ENCODE peak calls at places on chromosomes 5 and 9, in four cellular contexts. S is dorsolateral prefrontal cortex, A is upper lobe of right lung, C is left ventricle myocardium inferior. O is an unnamed sample.

GRCh38 chr5:158431369-158432029 is 572.6 kb upstream of the CLINT1 start:
- DNase-seq in C (no peak), S (no peak), A (no peak), O (no peak)

GRCh38 chr5:55816342-55816741 is 34.8 kb upstream of the IL31RA start:
- DNase-seq in A (no peak), S (no peak), C (no peak), O (no peak)

GRCh38 chr5:153147891-153148623 is 342.4 kb upstream of the GRIA1 start:
- DNase-seq in S (no peak), C (no peak), A (no peak), O (peak)

GRCh38 chr5:177469061-177469628 is 4.3 kb downstream of the DBN1 start:
- DNase-seq in A (no peak), S (peak), C (peak), O (no peak)

GRCh38 chr5:136809382-136809781 is 444.0 kb upstream of the TRPC7 start:
- DNase-seq in S (no peak), C (no peak), A (no peak), O (no peak)

GRCh38 chr9:130500340-130500771 is 55.6 kb downstream of the ASS1 start:
- DNase-seq in C (no peak), A (no peak), S (peak), O (no peak)

GRCh38 chr9:133682961-133683493 is 46.9 kb downstream of the DBH start:
- DNase-seq in C (peak), S (no peak), A (no peak), O (no peak)

GRCh38 chr5:2373631-2374030 is 377.8 kb downstream of the IRX2 start:
- DNase-seq in S (no peak), A (no peak), C (no peak), O (no peak)

GRCh38 chr5:24918676-24919075 is 273.9 kb upstream of the CDH10 start:
- DNase-seq in S (no peak), A (no peak), C (no peak), O (no peak)

GRCh38 chr5:168592014-168592368 is 12.8 kb upstream of the PANK3 start:
- DNase-seq in C (no peak), A (peak), S (no peak), O (no peak)

GRCh38 chr9:101536938-101537337 is 3.3 kb downstream of the RNF20 start:
- DNase-seq in A (no peak), C (no peak), S (no peak), O (peak)

GRCh38 chr5:139665626-139666025 is 17.5 kb downstream of the CXXC5 start:
- DNase-seq in C (no peak), S (no peak), A (peak), O (no peak)

GRCh38 chr5:34998058-34998789 is 49.5 kb downstream of the AGXT2 start:
- DNase-seq in C (no peak), S (peak), A (no peak), O (no peak)

GRCh38 chr5:91787718-91788117 is 404.6 kb upstream of the ARRDC3 start:
- DNase-seq in S (no peak), A (no peak), C (no peak), O (no peak)

GRCh38 chr9:89481161-89481915 is 16.6 kb downstream of the SEMA4D start:
- DNase-seq in C (no peak), S (no peak), A (peak), O (no peak)

GRCh38 chr5:174608631-174609097 is 115.7 kb upstream of the MSX2 start:
- DNase-seq in C (peak), A (peak), S (peak), O (no peak)

GRCh38 chr9:16661816-16662215 is 208.7 kb downstream of the BNC2 start:
- DNase-seq in C (no peak), A (no peak), S (no peak), O (no peak)

GRCh38 chr9:137316012-137316981 is 14.2 kb upstream of the NRARP start:
- DNase-seq in S (no peak), C (peak), A (peak), O (peak)

GRCh38 chr5:135800656-135801055 is 33.8 kb upstream of the SLC25A48 start:
- DNase-seq in S (no peak), C (no peak), A (no peak), O (no peak)

GRCh38 chr5:125412051-125412560 is 665.7 kb upstream of the ZNF608 start:
- DNase-seq in A (no peak), C (no peak), S (no peak), O (no peak)

GRCh38 chr5:155850411-155850810 is 476.6 kb upstream of the SGCD start:
- DNase-seq in A (no peak), S (no peak), C (no peak), O (no peak)

GRCh38 chr9:26955222-26955903 is 849 bp upstream of the IFT74 start:
- DNase-seq in S (no peak), C (no peak), A (no peak), O (no peak)

GRCh38 chr5:16913187-16913839 is 22.8 kb downstream of the MYO10 start:
- DNase-seq in C (no peak), S (no peak), A (no peak), O (no peak)

GRCh38 chr5:90590-91547 is 1.1 kb upstream of the PLEKHG4B start:
- DNase-seq in A (no peak), C (no peak), S (no peak), O (no peak)

GRCh38 chr5:95611396-95611795 is 8.5 kb upstream of the GPR150 start:
- DNase-seq in C (no peak), S (no peak), A (no peak), O (no peak)

GRCh38 chr5:35856186-35857003 is at the start of gene IL7R:
- DNase-seq in C (no peak), S (no peak), A (no peak), O (no peak)

GRCh38 chr5:119275873-119276214 is 80.0 kb upstream of the TNFAIP8 start:
- DNase-seq in A (no peak), C (no peak), S (no peak), O (no peak)

GRCh38 chr9:130937146-130938076 is 1.6 kb downstream of the FIBCD1 start:
- DNase-seq in S (no peak), A (no peak), C (no peak), O (no peak)

GRCh38 chr9:27519466-27520465 is 4.3 kb upstream of the IFNK start:
- DNase-seq in S (no peak), A (no peak), C (no peak), O (no peak)

GRCh38 chr9:134463293-134463692 is 137.0 kb downstream of the RXRA start:
- DNase-seq in S (no peak), C (no peak), A (no peak), O (no peak)

GRCh38 chr9:73216016-73216415 is 64.4 kb downstream of the ANXA1 start:
- DNase-seq in A (no peak), S (no peak), C (no peak), O (no peak)

GRCh38 chr5:136123236-136123768 is 9.3 kb upstream of the SMAD5 start:
- DNase-seq in S (no peak), A (no peak), C (no peak), O (no peak)

GRCh38 chr9:32500768-32501167 is 25.2 kb downstream of the RIGI start:
- DNase-seq in C (no peak), A (no peak), S (no peak), O (no peak)

GRCh38 chr5:38540348-38540747 is 16.1 kb downstream of the LIFR start:
- DNase-seq in C (peak), S (peak), A (peak), O (no peak)

GRCh38 chr9:123044556-123044955 is 11.1 kb downstream of the GPR21 start:
- DNase-seq in A (no peak), S (no peak), C (no peak), O (no peak)

GRCh38 chr5:31122998-31123950 is 70.2 kb upstream of the CDH6 start:
- DNase-seq in A (no peak), C (no peak), S (no peak), O (no peak)

GRCh38 chr5:149162401-149163084 is 21.2 kb downstream of the ABLIM3 start:
- DNase-seq in S (no peak), A (no peak), C (no peak), O (no peak)

GRCh38 chr5:112420111-112420864 is 1.2 kb upstream of the EPB41L4A start:
- DNase-seq in C (peak), A (peak), S (peak), O (peak)

GRCh38 chr9:38680827-38681226 is 39.1 kb downstream of the FAM240B start:
- DNase-seq in C (no peak), A (no peak), S (no peak), O (no peak)

DNA sequence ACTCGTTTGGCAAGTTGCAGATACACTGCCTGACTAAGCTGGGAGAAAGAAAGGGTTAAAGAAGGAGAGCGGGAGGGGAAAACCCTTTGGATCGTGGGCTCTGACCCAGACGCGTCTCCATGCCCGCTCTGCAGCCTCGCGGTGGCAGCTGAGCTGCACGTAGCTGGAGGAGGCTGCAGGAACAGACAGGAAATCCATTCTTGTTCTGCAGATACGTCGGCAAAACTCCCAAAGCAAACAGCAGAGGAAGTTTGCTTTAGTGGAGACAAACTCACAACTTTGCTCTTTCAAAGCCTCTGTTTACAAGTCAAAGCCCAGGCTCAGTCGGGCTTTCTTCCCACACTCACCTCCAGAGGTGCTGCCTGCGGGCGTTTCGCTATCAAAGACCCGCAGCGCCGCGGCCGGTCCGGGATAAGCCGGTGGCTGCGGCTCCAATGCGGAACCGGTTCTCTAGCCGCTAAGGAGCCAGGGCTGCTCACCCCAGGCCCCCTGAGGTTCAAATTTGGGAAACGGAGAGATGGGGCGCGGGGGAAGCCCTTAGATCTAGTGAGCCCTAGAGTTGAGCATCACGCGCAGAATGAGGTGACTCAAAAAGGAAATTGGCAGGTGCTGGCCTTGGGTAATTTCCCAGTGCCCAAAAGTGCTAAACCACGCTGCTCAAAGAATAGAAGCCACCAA is 60.7 kb downstream of the MAT2B start:
- DNase-seq in A (peak), S (no peak), C (no peak), O (peak)
- TF ChIP-seq CTCF in A (no peak), S (no peak), C (no peak), O (peak)

DNA sequence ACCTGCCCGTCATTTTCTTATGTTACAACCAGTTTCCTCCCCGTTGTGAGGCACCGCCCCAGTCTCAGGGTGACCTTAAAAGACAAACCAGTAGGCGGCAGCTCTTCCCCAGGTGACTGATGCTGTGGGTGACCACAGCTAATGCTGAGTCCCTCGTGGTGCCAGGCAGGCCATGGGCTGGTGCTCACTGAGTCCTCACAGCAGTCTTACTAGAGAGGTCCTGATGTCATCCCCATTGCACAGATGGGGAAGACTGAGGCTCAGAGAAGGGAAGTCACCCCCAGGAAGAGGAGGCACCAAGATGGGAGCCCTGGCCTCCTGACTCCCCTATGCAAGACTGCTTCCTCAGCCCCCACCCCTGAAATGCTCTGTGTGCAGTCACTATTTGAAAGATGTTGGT is 978 bp downstream of the CFAP157 start:
- DNase-seq in A (no peak), S (no peak), C (no peak), O (no peak)
- TF ChIP-seq CTCF in A (no peak), S (no peak), C (no peak), O (no peak)

GRCh38 chr9:87642330-87643110 is 83.4 kb upstream of the CTSL start:
- DNase-seq in C (no peak), S (no peak), A (no peak), O (no peak)
- TF ChIP-seq CTCF in C (no peak), S (no peak), A (no peak), O (no peak)

DNA sequence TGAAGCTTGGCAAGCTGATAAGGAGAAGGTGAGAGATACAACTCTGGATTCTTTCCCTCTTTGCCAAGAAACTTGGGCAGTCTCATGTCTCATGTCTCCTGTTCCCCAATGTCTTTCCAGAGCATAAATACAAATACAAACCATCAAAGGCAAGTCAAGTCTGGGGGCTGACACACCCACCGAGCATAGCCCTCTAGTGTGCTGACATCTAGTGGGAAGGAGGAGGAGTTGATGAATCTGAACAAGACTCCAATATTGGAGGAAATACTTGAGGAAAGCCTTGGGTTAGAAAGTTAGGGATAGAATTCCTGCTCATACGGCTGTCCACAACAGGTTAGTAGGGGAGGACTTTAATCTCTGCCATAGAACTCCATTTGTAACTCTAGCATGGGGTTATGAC is 8.6 kb downstream of the MLANA start:
- DNase-seq in C (no peak), A (no peak), S (no peak), O (no peak)
- TF ChIP-seq CTCF in C (no peak), A (peak), S (no peak), O (no peak)

DNA sequence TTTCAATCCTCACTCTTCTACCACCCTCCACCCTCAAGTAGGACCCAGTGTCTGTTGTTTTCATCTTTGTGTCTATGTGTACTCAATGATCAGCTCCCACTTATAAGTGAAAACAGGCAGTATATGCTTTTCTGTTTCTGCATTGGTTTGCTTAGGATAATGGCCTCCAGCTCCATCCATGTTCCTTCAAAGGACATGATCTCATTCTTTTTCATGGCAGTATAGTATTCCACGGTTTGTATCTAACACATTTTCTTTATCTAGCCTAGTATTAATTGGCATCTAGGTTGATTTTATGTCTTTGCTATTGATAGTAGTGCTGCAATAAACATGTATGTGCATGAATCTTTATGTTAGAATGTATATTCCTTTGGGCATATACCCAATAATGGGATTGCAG is 259.8 kb upstream of the KIF2A start:
- DNase-seq in C (no peak), A (no peak), S (no peak), O (no peak)
- TF ChIP-seq CTCF in C (no peak), A (no peak), S (no peak), O (no peak)

GRCh38 chr5:172123269-172123692 is 64.7 kb downstream of the STK10 start:
- DNase-seq in C (peak), S (peak), A (no peak), O (no peak)
- TF ChIP-seq CTCF in C (peak), S (no peak), A (peak), O (no peak)

DNA sequence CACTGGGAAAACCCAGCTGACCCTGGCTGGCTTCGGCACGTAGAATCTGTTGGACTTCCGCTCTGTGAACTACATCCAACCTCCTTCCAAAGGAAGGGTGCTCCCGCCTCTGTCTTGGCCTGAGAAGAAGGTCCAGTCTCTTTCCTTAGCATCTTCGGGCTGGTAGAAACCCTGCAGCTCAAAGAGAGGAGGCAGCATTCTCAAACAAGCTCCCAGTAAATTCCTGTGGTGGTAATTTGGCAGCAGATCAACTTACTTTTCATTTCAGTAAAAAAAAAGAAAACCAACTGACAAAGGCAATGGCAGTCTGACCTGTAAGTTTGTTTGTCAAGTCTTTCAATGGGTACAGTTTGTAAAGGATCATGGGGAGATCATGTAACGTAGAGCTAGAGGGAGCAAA is 176.7 kb downstream of the MED10 start:
- DNase-seq in S (no peak), C (no peak), A (no peak), O (no peak)
- TF ChIP-seq CTCF in S (no peak), C (no peak), A (no peak), O (no peak)

DNA sequence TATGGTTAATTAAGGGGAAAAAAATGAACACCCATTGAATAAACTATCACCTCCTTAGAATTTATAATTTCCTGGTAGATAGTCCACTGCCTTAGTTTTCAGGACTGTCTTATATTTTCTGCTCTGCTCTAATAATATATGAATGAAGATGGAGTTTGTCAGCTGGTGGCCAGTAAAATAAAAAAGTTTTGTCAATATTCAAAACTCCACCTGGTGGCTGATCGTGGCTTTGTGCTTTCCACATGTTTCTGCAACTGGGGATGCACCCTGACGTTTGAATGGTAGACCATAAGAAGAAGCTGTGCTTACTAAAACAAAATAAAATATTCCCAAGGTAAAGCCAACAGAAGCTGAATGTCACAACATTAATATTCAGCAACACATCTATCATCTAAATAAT is 286.6 kb upstream of the IZUMO3 start:
- DNase-seq in C (no peak), S (no peak), A (no peak), O (no peak)
- TF ChIP-seq CTCF in C (no peak), S (no peak), A (peak), O (peak)

DNA sequence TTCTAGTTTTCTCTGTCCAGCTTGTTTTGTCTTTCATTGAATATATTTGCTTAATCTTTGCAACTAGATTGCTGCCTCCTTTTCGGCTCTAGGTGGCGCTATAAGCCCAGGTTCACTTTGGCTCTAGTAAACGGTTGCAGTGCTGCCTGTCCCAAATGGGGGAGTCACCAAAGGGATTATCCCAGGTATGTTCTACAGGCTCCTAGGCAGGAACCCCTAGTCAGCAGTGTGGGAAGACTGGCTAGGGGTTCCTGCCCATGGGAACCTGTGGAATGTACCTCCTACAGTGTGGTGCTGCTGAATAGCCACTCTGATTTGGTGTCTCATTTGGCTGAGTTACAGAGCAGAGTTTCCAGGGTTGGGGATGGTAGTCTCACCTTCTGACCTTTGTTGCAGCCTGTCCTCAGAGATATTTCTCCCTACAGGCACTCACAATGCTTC is 85.2 kb downstream of the ARSB start:
- DNase-seq in C (no peak), A (no peak), S (no peak), O (no peak)
- TF ChIP-seq CTCF in C (peak), A (peak), S (peak), O (peak)

O was measured in progenitor cell of endocrine pancreas.